ENCODE peak calls at places on chromosomes 6 and 20, in eight cellular contexts. L is breast epithelium, R is sigmoid colon, O is cardiac fibroblast, Y is fibroblast of lung, P is GM06990, U is fibroblast of pulmonary artery, H is PC-3. X is an unnamed sample.

GRCh38 chr6:74577619-74578018 is 628.2 kb downstream of the COL12A1 start:
- DNase-seq in P (peak; percentile 15), O (no peak), R (no peak), Y (peak; percentile 7), L (no peak), H (no peak), U (no peak), X (no peak)

GRCh38 chr6:90835584-90836212 is 248.8 kb upstream of the MAP3K7 start:
- DNase-seq in R (no peak), Y (no peak), H (no peak), L (no peak), U (no peak), O (no peak), P (no peak), X (no peak)

GRCh38 chr6:122286512-122286911 is 112.9 kb upstream of the HSF2 start:
- DNase-seq in U (peak; percentile 2), L (no peak), P (no peak), O (peak; percentile 5), R (no peak), H (no peak), Y (no peak), X (peak; percentile 51)

GRCh38 chr6:50853924-50854323 is 35.3 kb downstream of the TFAP2B start:
- DNase-seq in L (no peak), R (no peak), H (no peak), Y (no peak), P (no peak), O (no peak), U (no peak), X (no peak)

GRCh38 chr20:63625771-63626423 is 1.0 kb downstream of the GMEB2 start:
- DNase-seq in P (peak; percentile 69), R (no peak), Y (peak; percentile 51), U (peak; percentile 24), L (no peak), H (peak; percentile 12), O (peak; percentile 25), X (peak; percentile 25)

GRCh38 chr6:99019341-99019740 is 71.6 kb upstream of the FBXL4 start:
- DNase-seq in O (peak; percentile 6), R (no peak), P (no peak), H (peak; percentile 15), Y (peak; percentile 59), L (no peak), U (no peak), X (no peak)

GRCh38 chr6:84772428-84773132 is 8.2 kb upstream of the TBX18 start:
- DNase-seq in P (no peak), L (no peak), R (no peak), O (peak; percentile 47), Y (no peak), U (peak; percentile 58), H (no peak), X (no peak)

GRCh38 chr6:137811121-137811911 is 55.7 kb upstream of the TNFAIP3 start:
- DNase-seq in H (peak; percentile 80), P (peak; percentile 69), O (peak; percentile 98), U (peak; percentile 94), R (peak; percentile 88), Y (peak; percentile 87), L (no peak), X (peak; percentile 91)

GRCh38 chr6:45613678-45614077 is 235.9 kb upstream of the SUPT3H start:
- DNase-seq in L (no peak), U (peak; percentile 67), P (no peak), O (peak; percentile 68), H (no peak), Y (no peak), R (peak; percentile 79), X (peak; percentile 97)

GRCh38 chr6:146194434-146194833 is 165.6 kb downstream of the GRM1 start:
- DNase-seq in P (no peak), Y (peak; percentile 18), R (no peak), L (no peak), O (no peak), H (no peak), U (no peak), X (no peak)

GRCh38 chr20:13865825-13866351 is 81.1 kb downstream of the NDUFAF5 start:
- DNase-seq in L (no peak), P (no peak), R (no peak), U (no peak), O (no peak), Y (peak; percentile 39), H (no peak), X (peak; percentile 42)

GRCh38 chr6:31087494-31088089 is 24.8 kb downstream of the C6orf15 start:
- DNase-seq in U (peak; percentile 90), L (peak; percentile 86), H (peak; percentile 97), O (peak; percentile 92), P (peak; percentile 39), R (peak; percentile 89), Y (peak; percentile 77), X (peak; percentile 88)

GRCh38 chr6:43613721-43614395 is 15.2 kb downstream of the GTPBP2 start:
- DNase-seq in O (no peak), H (no peak), U (no peak), Y (no peak), R (no peak), P (no peak), L (no peak), X (no peak)

GRCh38 chr20:58064411-58065010 is 163.9 kb downstream of the ANKRD60 start:
- DNase-seq in P (no peak), Y (peak; percentile 26), H (no peak), O (no peak), U (no peak), R (no peak), L (no peak), X (no peak)

GRCh38 chr6:13486679-13487121 is 700 bp downstream of the GFOD1 start:
- DNase-seq in P (peak; percentile 82), H (peak; percentile 64), L (no peak), U (peak; percentile 69), O (peak; percentile 71), R (peak; percentile 86), Y (peak; percentile 72), X (peak; percentile 65)

GRCh38 chr6:120186080-120186479 is 836.5 kb upstream of the MAN1A1 start:
- DNase-seq in H (no peak), O (no peak), Y (no peak), L (no peak), P (no peak), U (no peak), R (no peak), X (no peak)

GRCh38 chr20:573414-574296 is 30.1 kb upstream of the CSNK2A1 start:
- DNase-seq in U (no peak), P (no peak), L (no peak), R (no peak), Y (no peak), H (no peak), O (no peak), X (no peak)

GRCh38 chr6:137451926-137452325 is 42.3 kb downstream of the OLIG3 start:
- DNase-seq in P (no peak), Y (peak; percentile 65), O (peak; percentile 74), R (no peak), H (peak; percentile 30), U (peak; percentile 7), L (no peak), X (peak; percentile 69)

GRCh38 chr20:34791289-34792020 is 34.0 kb downstream of the NCOA6 start:
- DNase-seq in P (no peak), O (peak; percentile 60), Y (peak; percentile 42), L (no peak), H (peak; percentile 50), U (peak; percentile 60), R (no peak), X (peak; percentile 82)

GRCh38 chr20:39822667-39823066 is 860.5 kb downstream of the DHX35 start:
- DNase-seq in H (no peak), P (no peak), O (peak; percentile 43), R (no peak), U (peak; percentile 42), L (no peak), Y (peak; percentile 84), X (peak; percentile 30)

GRCh38 chr20:1337441-1337840 is 8.5 kb upstream of the SDCBP2 start:
- DNase-seq in U (no peak), Y (no peak), L (no peak), O (no peak), H (no peak), R (no peak), P (no peak), X (no peak)

GRCh38 chr6:7156666-7157278 is 49.0 kb downstream of the RREB1 start:
- DNase-seq in P (no peak), U (no peak), O (peak; percentile 88), H (peak; percentile 70), Y (peak; percentile 87), R (no peak), L (no peak), X (peak; percentile 61)
- H3K4me3 ChIP-seq in P (peak overlapping the region; percentile 49), U (no peak overlapping the region), O (no peak overlapping the region), H (no peak overlapping the region), Y (no peak overlapping the region), R (no peak overlapping the region), L (no peak overlapping the region), X (no peak overlapping the region)

DNA sequence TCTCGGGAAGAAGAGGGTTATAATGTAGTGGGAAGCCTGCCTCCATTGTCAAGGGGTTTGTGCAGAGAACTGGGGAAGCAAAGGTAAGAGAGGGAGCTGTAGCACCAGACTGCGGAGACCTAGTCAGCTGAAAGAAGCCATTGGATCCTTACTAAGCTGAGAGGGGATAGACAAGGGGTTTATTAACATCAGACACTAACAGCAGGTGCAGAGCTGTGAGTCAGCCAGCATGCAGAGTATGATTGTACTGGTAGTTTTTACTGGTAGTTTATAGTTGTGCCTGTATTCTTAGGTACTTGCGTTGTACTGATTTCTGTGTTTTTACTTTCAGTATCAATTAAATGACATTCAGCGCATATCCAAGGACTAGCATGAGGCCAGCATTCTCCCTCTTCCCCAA is 17.8 kb upstream of the COL19A1 start:
- DNase-seq in H (no peak), U (no peak), R (no peak), P (no peak), L (no peak), Y (no peak), O (no peak), X (no peak)
- H3K4me3 ChIP-seq in H (no peak overlapping the region), U (no peak overlapping the region), R (no peak overlapping the region), P (no peak overlapping the region), L (no peak overlapping the region), Y (no peak overlapping the region), O (no peak overlapping the region), X (no peak overlapping the region)

DNA sequence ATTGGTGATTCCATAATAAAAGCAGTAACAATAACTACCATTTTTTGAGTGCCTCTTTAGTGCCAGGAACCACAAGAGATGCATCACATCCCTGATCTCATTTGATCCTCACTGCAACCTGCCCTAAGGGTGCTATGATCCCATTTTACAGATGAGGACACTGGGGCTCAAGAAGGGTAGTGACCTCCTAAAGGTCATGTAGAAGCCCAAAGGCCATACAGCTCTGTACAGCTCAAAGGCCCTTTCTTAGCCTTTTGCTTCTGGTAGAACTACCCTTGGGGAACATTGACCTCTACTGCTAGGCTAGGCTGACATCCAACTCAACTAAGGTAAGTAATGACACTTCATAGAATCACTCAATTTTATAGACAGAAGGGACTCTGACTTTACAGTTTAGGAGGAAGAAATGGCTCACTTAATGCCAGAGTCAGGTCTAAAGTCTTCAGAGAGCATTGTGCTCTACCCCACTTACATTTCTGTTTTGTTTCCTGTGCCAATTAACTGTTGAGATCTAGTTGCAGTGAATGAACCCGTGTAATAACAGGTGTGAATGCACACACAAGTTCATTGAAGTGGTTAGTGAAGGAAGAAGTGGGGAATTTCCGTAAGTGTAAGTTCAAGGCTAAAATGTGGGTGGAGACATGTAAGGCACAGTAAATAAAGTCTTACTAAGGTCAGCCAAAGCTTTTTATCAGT is 10.7 kb downstream of the SLC9A8 start:
- DNase-seq in H (no peak), L (no peak), U (no peak), R (no peak), Y (no peak), O (no peak), P (peak; percentile 46), X (peak; percentile 33)
- H3K4me3 ChIP-seq in H (no peak overlapping the region), L (no peak overlapping the region), U (no peak overlapping the region), R (no peak overlapping the region), Y (no peak overlapping the region), O (no peak overlapping the region), P (no peak overlapping the region), X (no peak overlapping the region)

GRCh38 chr6:55175078-55175777 is 913 bp downstream of the HCRTR2 start:
- DNase-seq in O (no peak), U (no peak), H (no peak), R (no peak), L (no peak), Y (no peak), P (no peak), X (no peak)
- H3K4me3 ChIP-seq in O (no peak overlapping the region), U (no peak overlapping the region), H (no peak overlapping the region), R (no peak overlapping the region), L (peak overlapping the region; percentile 31), Y (no peak overlapping the region), P (no peak overlapping the region), X (no peak overlapping the region)

X was measured in fibroblast of villous mesenchyme.